ENCODE peak calls at places on chromosomes 13 and 19, in four cellular contexts. Z is K562, S is HCT116, C is HepG2. M is an unnamed sample.

GRCh38 chr13:54185785-54186184 is 1157.2 kb downstream of the OLFM4 start:
- DNase-seq in Z (no peak), S (no peak), C (no peak), M (no peak)

GRCh38 chr19:3748965-3749364 is 12.5 kb downstream of the APBA3 start:
- DNase-seq in C (no peak), Z (no peak), S (no peak), M (no peak)

GRCh38 chr13:27171244-27171829 is at the start of gene USP12:
- DNase-seq in Z (peak; percentile 48), C (no peak), S (no peak), M (no peak)

GRCh38 chr13:45678282-45678681 is 23.8 kb upstream of the CBY2 start:
- DNase-seq in Z (no peak), C (no peak), S (no peak), M (no peak)

GRCh38 chr19:41702208-41702651 is 6.2 kb upstream of the CEACAM5 start:
- DNase-seq in Z (no peak), S (no peak), C (no peak), M (no peak)

GRCh38 chr13:75541287-75541686 is 3.6 kb upstream of the COMMD6 start:
- DNase-seq in S (no peak), C (no peak), Z (peak; percentile 16), M (no peak)

GRCh38 chr13:27132538-27132937 is 39.1 kb downstream of the USP12 start:
- DNase-seq in S (no peak), Z (no peak), C (no peak), M (no peak)

GRCh38 chr13:49302817-49303216 is 55.1 kb downstream of the CDADC1 start:
- DNase-seq in Z (no peak), C (no peak), S (no peak), M (no peak)

GRCh38 chr13:67096418-67096817 is 133.7 kb downstream of the PCDH9 start:
- DNase-seq in C (no peak), Z (no peak), S (no peak), M (no peak)

GRCh38 chr13:30175166-30175565 is 132.2 kb downstream of the KATNAL1 start:
- DNase-seq in Z (no peak), C (no peak), S (no peak), M (no peak)

GRCh38 chr19:575527-576506 is 3.4 kb downstream of the BSG start:
- DNase-seq in C (no peak), Z (peak; percentile 53), S (no peak), M (no peak)

GRCh38 chr19:8504171-8504570 is 1.7 kb upstream of the PRAM1 start:
- DNase-seq in C (no peak), Z (peak; percentile 62), S (no peak), M (no peak)

GRCh38 chr13:32031815-32032345 is 306 bp downstream of the FRY start:
- DNase-seq in Z (no peak), S (no peak), C (no peak), M (no peak)
- H3K4me3 ChIP-seq in Z (no peak overlapping the region), S (peak overlapping the region; percentile 57), C (peak overlapping the region; percentile 65), M (peak overlapping the region; percentile 38)

DNA sequence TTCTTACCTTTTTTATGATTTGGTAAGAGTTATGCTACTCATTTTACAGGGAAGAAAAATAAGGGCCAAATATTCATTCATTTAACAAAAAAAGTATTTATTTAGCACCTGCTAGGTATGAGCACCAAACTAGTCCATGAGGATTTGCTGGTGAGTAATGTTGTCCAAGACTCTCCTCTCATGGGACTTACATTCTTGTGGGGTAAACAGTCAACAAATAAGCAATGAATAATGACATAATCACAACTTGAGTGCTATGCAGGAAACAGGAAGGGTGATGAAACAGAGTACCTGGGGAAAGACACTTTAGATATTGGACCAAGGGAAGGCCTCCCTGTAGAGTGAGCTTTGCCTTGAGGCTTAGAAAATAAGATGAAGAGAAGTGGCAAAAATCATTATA is 294.7 kb upstream of the NBEA start:
- DNase-seq in Z (no peak), C (no peak), S (no peak), M (no peak)
- TF ChIP-seq TCF7L2 in Z (no peak), C (no peak), S (no peak), M (no peak)

GRCh38 chr13:23378009-23378632 is 55.4 kb downstream of the SACS start:
- DNase-seq in S (no peak), C (no peak), Z (no peak), M (no peak)
- H3K4me3 ChIP-seq in S (no peak overlapping the region), C (no peak overlapping the region), Z (no peak overlapping the region), M (no peak overlapping the region)

GRCh38 chr13:37058801-37059135 is 720 bp downstream of the SUPT20H start:
- DNase-seq in S (no peak), Z (peak; percentile 18), C (no peak), M (no peak)
- TF ChIP-seq TCF7L2 in S (no peak), Z (no peak), C (no peak), M (no peak)

DNA sequence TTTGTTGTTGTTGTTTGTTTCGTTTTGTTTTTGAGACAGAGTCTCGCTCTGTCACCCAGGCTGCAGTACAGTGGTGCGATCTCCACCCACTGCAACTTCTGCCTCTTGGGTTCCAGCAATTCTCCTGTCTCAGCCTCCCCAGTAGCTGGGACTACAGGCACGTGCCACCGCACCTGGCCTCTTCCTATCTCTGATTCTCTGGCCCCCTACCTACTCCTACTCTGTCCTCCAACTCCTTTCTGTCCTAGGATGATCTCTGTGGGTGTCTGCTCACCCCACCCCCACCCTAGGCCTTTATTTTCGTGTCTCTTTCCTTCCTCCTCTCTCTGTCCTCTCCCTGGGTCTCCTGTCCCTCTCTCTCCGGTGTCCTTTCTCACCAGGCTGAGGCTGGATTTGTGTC is 1.2 kb downstream of the PIH1D1 start:
- DNase-seq in Z (no peak), S (no peak), C (no peak), M (no peak)
- H3K4me3 ChIP-seq in Z (peak overlapping the region; percentile 79), S (peak overlapping the region; percentile 100), C (peak overlapping the region; percentile 74), M (peak overlapping the region; percentile 77)

DNA sequence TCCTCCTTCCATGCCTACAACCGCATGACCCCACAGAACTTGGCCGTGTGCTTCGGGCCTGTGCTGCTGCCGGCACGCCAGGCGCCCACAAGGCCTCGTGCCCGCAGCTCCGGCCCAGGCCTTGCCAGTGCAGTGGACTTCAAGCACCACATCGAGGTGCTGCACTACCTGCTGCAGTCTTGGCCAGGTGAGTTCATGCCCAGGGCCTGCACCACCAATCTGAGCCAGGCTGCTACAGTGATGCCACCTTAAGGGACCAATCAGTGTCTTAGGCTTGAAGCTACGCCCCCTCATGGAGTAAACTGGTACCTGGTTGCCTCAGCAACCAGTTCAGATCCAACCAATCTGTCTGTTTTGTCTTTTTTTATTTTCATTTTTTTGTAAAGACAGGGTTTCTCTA is 5.2 kb downstream of the SYDE1 start:
- DNase-seq in S (peak; percentile 60), Z (peak; percentile 44), C (peak; percentile 24), M (no peak)
- TF ChIP-seq TCF7L2 in S (no peak), Z (no peak), C (no peak), M (no peak)

DNA sequence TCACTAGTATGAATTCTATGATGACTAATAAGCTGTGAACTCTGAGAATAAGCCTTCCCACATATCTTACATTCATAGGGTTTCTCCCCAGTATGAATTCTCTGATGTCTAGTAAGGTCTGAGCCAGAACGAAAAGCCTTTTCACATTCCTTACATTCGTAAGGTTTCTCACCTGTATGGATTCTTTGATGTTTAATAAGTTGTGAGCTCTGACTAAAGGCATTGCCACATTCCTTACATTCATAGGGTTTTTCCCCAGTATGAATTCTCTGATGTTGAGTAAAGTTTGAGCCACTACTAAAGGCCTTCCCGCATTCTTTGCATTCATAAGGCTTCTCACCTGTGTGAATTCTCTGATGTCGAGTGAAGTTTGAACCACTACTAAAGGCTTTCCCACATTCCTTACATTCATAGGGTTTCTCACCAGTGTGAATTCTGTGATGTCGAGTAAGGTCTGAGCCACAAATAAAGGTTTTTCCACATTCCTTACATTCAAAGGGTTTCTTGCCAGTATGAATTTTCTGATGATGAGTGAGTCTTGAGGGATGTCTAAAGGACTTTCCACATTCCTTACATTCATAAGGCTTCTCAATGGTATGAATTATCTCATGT is 30.7 kb upstream of the ZFP82 start:
- DNase-seq in Z (no peak), C (no peak), S (no peak), M (no peak)
- H3K4me3 ChIP-seq in Z (no peak overlapping the region), C (no peak overlapping the region), S (no peak overlapping the region), M (no peak overlapping the region)

GRCh38 chr13:92135509-92135908 is 737.1 kb downstream of the GPC5 start:
- DNase-seq in Z (no peak), S (no peak), C (no peak), M (no peak)

GRCh38 chr13:92136449-92137180 is 738.2 kb downstream of the GPC5 start:
- DNase-seq in S (no peak), C (no peak), Z (no peak), M (no peak)

GRCh38 chr13:92137519-92137918 is 739.1 kb downstream of the GPC5 start:
- DNase-seq in C (no peak), Z (no peak), S (no peak), M (no peak)
- TF ChIP-seq TCF7L2 in C (no peak), Z (no peak), S (no peak), M (no peak)

DNA sequence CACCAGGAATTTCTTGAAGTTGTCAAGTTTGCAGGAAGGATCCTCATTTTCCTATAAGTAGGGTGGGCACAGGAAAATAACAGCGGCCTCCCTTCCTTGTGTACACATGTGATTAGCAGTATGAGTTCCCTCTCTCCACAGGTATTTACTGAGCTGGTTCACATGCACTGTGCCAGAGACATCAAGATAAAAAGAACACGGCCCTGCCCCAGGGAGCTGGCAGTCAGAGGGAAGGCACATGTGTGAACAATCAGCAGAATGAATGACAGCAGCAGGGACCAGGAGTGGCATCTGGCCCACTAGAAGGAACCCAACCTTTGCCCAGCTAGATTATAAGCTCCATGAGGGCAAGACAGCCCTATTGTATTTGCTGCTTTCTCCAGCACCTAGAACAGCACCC is 13.9 kb downstream of the DOCK9 start:
- DNase-seq in C (no peak), Z (no peak), S (no peak), M (no peak)
- H3K4me3 ChIP-seq in C (no peak overlapping the region), Z (no peak overlapping the region), S (no peak overlapping the region), M (no peak overlapping the region)

GRCh38 chr13:51645154-51645650 is 60.9 kb downstream of the WDFY2 start:
- DNase-seq in C (no peak), Z (no peak), S (no peak), M (no peak)
- TF ChIP-seq TCF7L2 in C (no peak), Z (no peak), S (no peak), M (no peak)